ENCODE peak calls at places on chromosomes 1 and 21, in seven cellular contexts. E, A, Z, P, L, T and W are unnamed samples.

GRCh38 chr1:9275161-9275560 is 17.5 kb upstream of the SPSB1 start:
- DNase-seq in E (no peak), A (peak), Z (no peak), P (peak), L (no peak), T (no peak), W (no peak)

GRCh38 chr1:172845865-172846264 is 187.0 kb downstream of the FASLG start:
- DNase-seq in E (no peak), A (no peak), Z (no peak), P (no peak), L (no peak), T (no peak), W (no peak)

GRCh38 chr1:4596486-4596885 is 57.9 kb upstream of the AJAP1 start:
- DNase-seq in E (no peak), A (no peak), Z (no peak), P (no peak), L (no peak), T (no peak), W (no peak)

GRCh38 chr1:236156512-236157208 is 14.3 kb downstream of the GPR137B start:
- DNase-seq in E (no peak), A (no peak), Z (no peak), P (no peak), L (peak), T (no peak), W (no peak)

GRCh38 chr1:77514871-77515776 is 167.3 kb downstream of the ZZZ3 start:
- DNase-seq in E (peak), A (peak), Z (no peak), P (no peak), L (no peak), T (peak), W (no peak)

GRCh38 chr1:228211091-228211870 is 3.4 kb downstream of the OBSCN start:
- DNase-seq in E (no peak), A (no peak), Z (peak), P (peak), L (no peak), T (no peak), W (no peak)

GRCh38 chr1:156504821-156505678 is 4.5 kb upstream of the MEF2D start:
- DNase-seq in E (peak), A (peak), Z (peak), P (peak), L (peak), T (peak), W (peak)

GRCh38 chr21:31180256-31181088 is 142.2 kb upstream of the KRTAP19-8 start:
- DNase-seq in E (peak), A (peak), Z (no peak), P (no peak), L (peak), T (no peak), W (no peak)

GRCh38 chr21:35303085-35303484 is 254.0 kb upstream of the RUNX1 start:
- DNase-seq in E (peak), A (no peak), Z (no peak), P (no peak), L (no peak), T (no peak), W (no peak)

GRCh38 chr1:42214447-42214871 is 49.9 kb upstream of the GUCA2A start:
- DNase-seq in E (peak), A (peak), Z (no peak), P (no peak), L (no peak), T (no peak), W (no peak)

GRCh38 chr1:93979718-93980319 is 70.6 kb upstream of the GCLM start:
- DNase-seq in E (peak), A (no peak), Z (peak), P (no peak), L (no peak), T (no peak), W (no peak)

GRCh38 chr1:193538690-193539089 is 352.3 kb upstream of the B3GALT2 start:
- DNase-seq in E (no peak), A (no peak), Z (no peak), P (no peak), L (peak), T (no peak), W (no peak)

GRCh38 chr1:220189750-220190347 is 82.4 kb downstream of the RAB3GAP2 start:
- DNase-seq in E (peak), A (peak), Z (no peak), P (no peak), L (peak), T (no peak), W (no peak)

GRCh38 chr1:27504588-27505419 is 14.8 kb upstream of the WASF2 start:
- DNase-seq in E (peak), A (no peak), Z (peak), P (peak), L (no peak), T (peak), W (peak)

GRCh38 chr1:203536981-203537455 is 43.1 kb downstream of the OPTC start:
- DNase-seq in E (peak), A (no peak), Z (no peak), P (peak), L (no peak), T (no peak), W (peak)

GRCh38 chr1:3625151-3625907 is 514 bp downstream of the TPRG1L start:
- DNase-seq in E (peak), A (peak), Z (no peak), P (no peak), L (peak), T (no peak), W (no peak)

GRCh38 chr1:108947871-108948525 is 15.3 kb downstream of the CLCC1 start:
- DNase-seq in E (peak), A (no peak), Z (no peak), P (no peak), L (no peak), T (no peak), W (no peak)

GRCh38 chr1:54272134-54272533 is 72.2 kb downstream of the MRPL37 start:
- DNase-seq in E (peak), A (no peak), Z (no peak), P (no peak), L (no peak), T (no peak), W (no peak)

GRCh38 chr1:180935326-180936109 is 22.8 kb downstream of the KIAA1614 start:
- DNase-seq in E (no peak), A (no peak), Z (no peak), P (no peak), L (no peak), T (no peak), W (no peak)

GRCh38 chr1:36161656-36162531 is 5.9 kb downstream of the MAP7D1 start:
- DNase-seq in E (no peak), A (peak), Z (no peak), P (no peak), L (peak), T (no peak), W (no peak)

GRCh38 chr1:212485895-212486590 is 53.3 kb downstream of the NENF start:
- DNase-seq in E (peak), A (peak), Z (no peak), P (peak), L (no peak), T (peak), W (peak)

GRCh38 chr1:205188132-205188531 is 23.4 kb downstream of the DSTYK start:
- DNase-seq in E (no peak), A (no peak), Z (no peak), P (no peak), L (no peak), T (no peak), W (no peak)

GRCh38 chr21:32298148-32298559 is 501 bp upstream of the MRAP start:
- DNase-seq in E (no peak), A (no peak), Z (no peak), P (no peak), L (no peak), T (no peak), W (no peak)

GRCh38 chr1:35936828-35937227 is 5.9 kb downstream of the AGO3 start:
- DNase-seq in E (no peak), A (no peak), Z (no peak), P (no peak), L (no peak), T (no peak), W (no peak)

GRCh38 chr21:36195613-36196012 is 39.0 kb downstream of the DOP1B start:
- DNase-seq in E (no peak), A (no peak), Z (no peak), P (no peak), L (no peak), T (no peak), W (no peak)

GRCh38 chr1:232274999-232275706 is 354.8 kb downstream of the SIPA1L2 start:
- DNase-seq in E (no peak), A (no peak), Z (no peak), P (no peak), L (no peak), T (no peak), W (no peak)

GRCh38 chr1:211606327-211606913 is 27.5 kb upstream of the SLC30A1 start:
- DNase-seq in E (no peak), A (no peak), Z (no peak), P (no peak), L (peak), T (no peak), W (no peak)

GRCh38 chr1:15489052-15489736 is 13.3 kb downstream of the CELA2B start:
- DNase-seq in E (no peak), A (no peak), Z (no peak), P (no peak), L (no peak), T (no peak), W (no peak)

GRCh38 chr21:41562101-41563000 is 54.4 kb upstream of the TMPRSS2 start:
- DNase-seq in E (peak), A (peak), Z (no peak), P (no peak), L (no peak), T (no peak), W (no peak)

GRCh38 chr1:7586031-7586941 is 184.8 kb upstream of the VAMP3 start:
- DNase-seq in E (no peak), A (no peak), Z (no peak), P (peak), L (no peak), T (peak), W (no peak)

GRCh38 chr1:177799746-177800145 is 170.1 kb downstream of the SEC16B start:
- DNase-seq in E (no peak), A (no peak), Z (no peak), P (no peak), L (no peak), T (no peak), W (no peak)

GRCh38 chr1:162187676-162188075 is 118.2 kb downstream of the NOS1AP start:
- DNase-seq in E (peak), A (no peak), Z (no peak), P (no peak), L (no peak), T (no peak), W (no peak)

GRCh38 chr1:180156631-180157091 is 2.0 kb downstream of the QSOX1 start:
- DNase-seq in E (peak), A (no peak), Z (no peak), P (no peak), L (no peak), T (no peak), W (no peak)

GRCh38 chr21:41802684-41803083 is 35.8 kb upstream of the RIPK4 start:
- DNase-seq in E (peak), A (no peak), Z (peak), P (peak), L (no peak), T (peak), W (peak)

GRCh38 chr1:201557572-201557958 is 18.6 kb downstream of the NAV1 start:
- DNase-seq in E (peak), A (no peak), Z (no peak), P (no peak), L (no peak), T (no peak), W (no peak)

GRCh38 chr1:212914789-212915188 is 35.6 kb upstream of the VASH2 start:
- DNase-seq in E (no peak), A (no peak), Z (no peak), P (no peak), L (no peak), T (no peak), W (no peak)

GRCh38 chr1:223081181-223081994 is 61.7 kb downstream of the TLR5 start:
- DNase-seq in E (peak), A (peak), Z (peak), P (peak), L (peak), T (peak), W (peak)